ENCODE peak calls at places on chromosome 11, in six cellular contexts. I is tibial nerve, W is astrocyte of the cerebellum, R is right cardiac atrium, V is astrocyte of the spinal cord, O is IMR-90. F is an unnamed sample.

GRCh38 chr11:119729581-119730346 is 764 bp upstream of the NECTIN1 start:
- DNase-seq in I (peak; percentile 50), W (no peak), R (peak; percentile 86), V (no peak), O (peak; percentile 39), F (no peak)

GRCh38 chr11:59219836-59220235 is 7.1 kb upstream of the MPEG1 start:
- DNase-seq in I (peak; percentile 48), W (no peak), R (no peak), V (no peak), O (no peak), F (no peak)

GRCh38 chr11:118267486-118267885 is 3.4 kb upstream of the MPZL2 start:
- DNase-seq in I (no peak), W (no peak), R (no peak), V (no peak), O (no peak), F (no peak)

GRCh38 chr11:126434950-126435335 is 79.5 kb downstream of the ST3GAL4 start:
- DNase-seq in I (no peak), W (no peak), R (no peak), V (no peak), O (no peak), F (no peak)

GRCh38 chr11:27250867-27251266 is 112.1 kb downstream of the CCDC34 start:
- DNase-seq in I (no peak), W (no peak), R (no peak), V (no peak), O (no peak), F (no peak)

GRCh38 chr11:61694971-61695706 is 14.9 kb downstream of the DAGLA start:
- DNase-seq in I (no peak), W (no peak), R (peak; percentile 65), V (no peak), O (no peak), F (no peak)

GRCh38 chr11:35029979-35030378 is 109.0 kb upstream of the CD44 start:
- DNase-seq in I (no peak), W (no peak), R (no peak), V (peak; percentile 80), O (peak; percentile 84), F (no peak)

GRCh38 chr11:81839016-81839415 is 894.6 kb downstream of the FAM181B start:
- DNase-seq in I (no peak), W (no peak), R (no peak), V (no peak), O (no peak), F (no peak)

GRCh38 chr11:26512196-26512595 is 59.9 kb downstream of the MUC15 start:
- DNase-seq in I (no peak), W (no peak), R (no peak), V (no peak), O (no peak), F (no peak)

GRCh38 chr11:74680035-74680671 is 51.1 kb downstream of the CHRDL2 start:
- DNase-seq in I (no peak), W (no peak), R (no peak), V (no peak), O (no peak), F (no peak)

GRCh38 chr11:33257897-33258630 is 883 bp downstream of the HIPK3 start:
- DNase-seq in I (peak; percentile 83), W (no peak), R (peak; percentile 92), V (peak; percentile 89), O (peak; percentile 83), F (peak; percentile 47)

GRCh38 chr11:95923441-95923729 is 522 bp downstream of the MTMR2 start:
- DNase-seq in I (no peak), W (no peak), R (no peak), V (peak; percentile 23), O (no peak), F (no peak)

GRCh38 chr11:77188912-77189491 is 61.0 kb downstream of the MYO7A start:
- DNase-seq in I (no peak), W (no peak), R (no peak), V (no peak), O (no peak), F (no peak)

GRCh38 chr11:77580712-77581337 is 8.9 kb upstream of the AQP11 start:
- DNase-seq in I (no peak), W (no peak), R (no peak), V (peak; percentile 37), O (peak; percentile 21), F (peak; percentile 41)

GRCh38 chr11:44999068-44999467 is 48.4 kb upstream of the TP53I11 start:
- DNase-seq in I (no peak), W (no peak), R (no peak), V (no peak), O (no peak), F (no peak)

GRCh38 chr11:109173504-109173903 is 248.5 kb upstream of the C11orf87 start:
- DNase-seq in I (no peak), W (no peak), R (no peak), V (no peak), O (no peak), F (no peak)

GRCh38 chr11:116233581-116233980 is 539.2 kb downstream of the BUD13 start:
- DNase-seq in I (no peak), W (no peak), R (no peak), V (no peak), O (no peak), F (no peak)

GRCh38 chr11:63552921-63553320 is 10.3 kb downstream of the PLAAT2 start:
- DNase-seq in I (no peak), W (no peak), R (no peak), V (no peak), O (no peak), F (no peak)

GRCh38 chr11:120645639-120646038 is 134.1 kb downstream of the GRIK4 start:
- DNase-seq in I (no peak), W (peak; percentile 13), R (no peak), V (peak; percentile 5), O (no peak), F (no peak)

GRCh38 chr11:12091957-12092558 is 18.3 kb upstream of the MICAL2 start:
- DNase-seq in I (no peak), W (no peak), R (no peak), V (no peak), O (no peak), F (no peak)

GRCh38 chr11:113579292-113579940 is 104.2 kb upstream of the DRD2 start:
- DNase-seq in I (no peak), W (peak; percentile 8), R (no peak), V (no peak), O (no peak), F (no peak)

GRCh38 chr11:69210660-69211035 is 54.9 kb downstream of the SMIM38 start:
- DNase-seq in I (no peak), W (no peak), R (no peak), V (no peak), O (no peak), F (no peak)

GRCh38 chr11:11640996-11641395 is 19.2 kb upstream of the GALNT18 start:
- DNase-seq in I (no peak), W (no peak), R (no peak), V (no peak), O (no peak), F (no peak)

GRCh38 chr11:101583180-101584128 is at the start of gene TRPC6:
- DNase-seq in I (no peak), W (no peak), R (peak; percentile 22), V (peak; percentile 27), O (peak; percentile 47), F (no peak)
- H3K4me3 ChIP-seq in I (peak within 1 kb of the TSS; percentile 58), W (peak within 1 kb of the TSS; percentile 47), R (peak within 1 kb of the TSS; percentile 41), V (peak within 1 kb of the TSS; percentile 43), O (peak within 1 kb of the TSS; percentile 97), F (no peak within 1 kb of the TSS)

DNA sequence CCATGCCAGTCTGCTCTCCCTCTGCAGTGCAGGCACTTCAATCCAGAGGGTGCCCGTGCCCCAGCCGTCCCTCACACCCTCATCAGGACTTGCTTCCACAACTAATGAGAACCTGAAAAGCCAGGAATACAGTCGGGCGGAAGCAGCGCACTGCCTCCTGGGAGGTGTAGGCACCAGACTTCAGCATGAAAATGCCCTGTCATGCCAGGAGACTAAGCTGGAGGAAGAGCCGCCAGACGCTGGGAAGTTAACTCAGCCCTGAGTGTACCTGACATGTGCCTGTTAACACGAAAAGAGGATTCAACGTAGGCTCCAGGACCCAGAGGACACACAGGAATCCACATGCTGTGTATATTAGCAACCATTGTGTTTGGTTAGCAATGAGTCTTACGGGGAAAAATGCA is 40.0 kb upstream of the FLI1 start:
- DNase-seq in I (peak; percentile 19), W (peak; percentile 8), R (peak; percentile 46), V (peak; percentile 85), O (peak; percentile 75), F (no peak)
- H3K4me3 ChIP-seq in I (no peak overlapping the region), W (no peak overlapping the region), R (no peak overlapping the region), V (no peak overlapping the region), O (no peak overlapping the region), F (no peak overlapping the region)

GRCh38 chr11:130918081-130918480 is 1.8 kb upstream of the SNX19 start:
- DNase-seq in I (no peak), W (no peak), R (no peak), V (no peak), O (no peak), F (no peak)

GRCh38 chr11:130913268-130913667 is 3.0 kb downstream of the SNX19 start:
- DNase-seq in I (no peak), W (no peak), R (no peak), V (no peak), O (no peak), F (no peak)

GRCh38 chr11:130916238-130916855 is at the start of gene SNX19:
- DNase-seq in I (peak; percentile 76), W (peak; percentile 73), R (peak; percentile 93), V (peak; percentile 91), O (peak; percentile 88), F (peak; percentile 79)

GRCh38 chr11:130915556-130916237 is 582 bp downstream of the SNX19 start:
- DNase-seq in I (no peak), W (no peak), R (peak; percentile 18), V (no peak), O (no peak), F (no peak)

DNA sequence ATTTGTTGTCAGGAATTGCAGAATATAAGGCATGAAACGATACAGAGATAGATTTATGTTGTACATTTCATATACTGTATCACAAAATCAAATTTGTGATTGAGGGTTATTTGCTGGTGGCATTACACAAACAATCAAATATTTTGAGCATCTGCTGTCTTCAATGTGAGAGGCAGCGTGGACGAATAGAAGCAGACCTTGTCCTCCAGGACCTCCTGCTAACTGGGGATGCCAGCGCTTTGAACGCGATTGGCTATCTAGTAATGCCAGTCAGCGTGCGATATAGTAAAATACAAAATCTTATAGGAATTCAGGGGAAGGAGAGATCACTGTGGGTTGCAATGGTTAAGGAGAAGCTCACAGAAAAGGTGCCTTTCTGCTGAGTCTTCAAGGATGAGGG is 631 bp upstream of the SNX19 start:
- DNase-seq in I (no peak), W (no peak), R (no peak), V (no peak), O (no peak), F (no peak)
- H3K4me3 ChIP-seq in I (peak overlapping the region; percentile 93), W (peak overlapping the region; percentile 87), R (peak overlapping the region; percentile 60), V (peak overlapping the region; percentile 77), O (peak overlapping the region; percentile 49), F (peak overlapping the region; percentile 53)

DNA sequence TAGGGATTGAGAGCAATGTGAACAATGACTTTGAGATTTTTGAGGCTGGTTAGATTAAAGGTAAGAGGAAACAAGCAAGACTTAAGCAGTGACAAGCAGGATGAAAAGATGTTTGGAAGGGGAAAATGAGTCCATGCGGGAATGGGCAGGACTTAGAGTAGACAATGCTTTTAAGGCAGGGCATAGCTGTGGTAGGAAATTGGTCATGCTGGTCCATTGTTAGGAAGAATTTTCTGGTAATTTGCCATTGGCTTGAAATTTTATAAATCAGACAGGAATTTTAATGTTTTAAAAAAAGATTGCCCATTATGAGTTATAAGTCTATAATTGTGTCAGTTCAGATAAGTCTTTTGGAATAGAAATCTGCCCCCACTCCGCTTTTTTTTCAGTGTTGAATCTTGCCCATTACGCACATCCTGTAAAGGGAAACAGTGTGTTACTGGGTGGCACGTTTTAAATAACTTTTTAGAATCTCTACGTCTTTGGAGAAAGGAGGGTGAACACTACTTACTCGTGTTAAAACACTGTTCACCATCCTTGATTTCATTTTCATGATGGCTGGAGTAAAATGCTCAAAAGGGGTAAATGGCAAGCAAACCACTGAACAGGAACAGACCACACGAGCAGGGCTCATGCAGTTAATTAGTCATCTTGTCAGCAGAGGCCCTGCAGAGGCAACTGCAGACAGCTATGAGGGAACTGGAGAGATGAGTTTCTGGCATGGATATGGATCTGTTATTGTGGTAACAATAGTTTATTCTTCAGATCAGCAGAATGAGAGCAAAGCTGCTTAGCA is 25.0 kb downstream of the SWAP70 start:
- DNase-seq in I (no peak), W (peak; percentile 80), R (no peak), V (peak; percentile 81), O (peak; percentile 81), F (peak; percentile 14)
- H3K4me3 ChIP-seq in I (peak overlapping the region; percentile 4), W (peak overlapping the region; percentile 7), R (no peak overlapping the region), V (no peak overlapping the region), O (no peak overlapping the region), F (no peak overlapping the region)

F was measured in Jurkat, Clone E6-1.